ENCODE peak calls at places on chromosomes 3 and 15, in six cellular contexts. One of them, this sample, is unnamed.

GRCh38 chr3:126205717-126206655 is 25.6 kb upstream of the ALDH1L1 start:
- DNase-seq in mesenchymal stem cell: peak
- DNase-seq in trophoblast cell: no peak
- DNase-seq in IMR-90: peak
- DNase-seq in mesendoderm: no peak
- DNase-seq in H1: no peak
- DNase-seq in this sample: no peak

GRCh38 chr15:101014921-101015841 is 96.0 kb downstream of the LRRK1 start:
- DNase-seq in mesenchymal stem cell: peak
- DNase-seq in trophoblast cell: peak
- DNase-seq in IMR-90: peak
- DNase-seq in mesendoderm: peak
- DNase-seq in H1: no peak
- DNase-seq in this sample: peak

GRCh38 chr3:50373146-50373864 is 14.0 kb upstream of the TMEM115 start:
- DNase-seq in mesenchymal stem cell: no peak
- DNase-seq in trophoblast cell: no peak
- DNase-seq in IMR-90: no peak
- DNase-seq in mesendoderm: no peak
- DNase-seq in H1: no peak
- DNase-seq in this sample: no peak

GRCh38 chr3:129481783-129482332 is 41.8 kb downstream of the IFT122 start:
- DNase-seq in mesenchymal stem cell: no peak
- DNase-seq in trophoblast cell: no peak
- DNase-seq in IMR-90: no peak
- DNase-seq in mesendoderm: peak
- DNase-seq in H1: no peak
- DNase-seq in this sample: no peak

GRCh38 chr3:8554725-8555621 is 53.4 kb downstream of the LMCD1 start:
- DNase-seq in mesenchymal stem cell: peak
- DNase-seq in trophoblast cell: no peak
- DNase-seq in IMR-90: peak
- DNase-seq in mesendoderm: peak
- DNase-seq in H1: peak
- DNase-seq in this sample: peak

GRCh38 chr3:170107926-170108325 is 70.1 kb downstream of the GPR160 start:
- DNase-seq in mesenchymal stem cell: no peak
- DNase-seq in trophoblast cell: no peak
- DNase-seq in IMR-90: no peak
- DNase-seq in mesendoderm: no peak
- DNase-seq in H1: no peak
- DNase-seq in this sample: no peak

GRCh38 chr15:92711457-92711831 is 55.9 kb upstream of the FAM174B start:
- DNase-seq in mesenchymal stem cell: peak
- DNase-seq in trophoblast cell: peak
- DNase-seq in IMR-90: no peak
- DNase-seq in mesendoderm: peak
- DNase-seq in H1: no peak
- DNase-seq in this sample: no peak

GRCh38 chr3:196012481-196012880 is 69.4 kb downstream of the TFRC start:
- DNase-seq in mesenchymal stem cell: no peak
- DNase-seq in trophoblast cell: peak
- DNase-seq in IMR-90: no peak
- DNase-seq in mesendoderm: no peak
- DNase-seq in H1: no peak
- DNase-seq in this sample: no peak

GRCh38 chr3:48402907-48403306 is 27.0 kb downstream of the PLXNB1 start:
- DNase-seq in mesenchymal stem cell: no peak
- DNase-seq in trophoblast cell: no peak
- DNase-seq in IMR-90: no peak
- DNase-seq in mesendoderm: no peak
- DNase-seq in H1: no peak
- DNase-seq in this sample: no peak

GRCh38 chr3:122789585-122790273 is 3.9 kb downstream of the HSPBAP1 start:
- DNase-seq in mesenchymal stem cell: no peak
- DNase-seq in trophoblast cell: peak
- DNase-seq in IMR-90: no peak
- DNase-seq in mesendoderm: no peak
- DNase-seq in H1: no peak
- DNase-seq in this sample: no peak

GRCh38 chr15:83380682-83381081 is 66.5 kb upstream of the SH3GL3 start:
- DNase-seq in mesenchymal stem cell: peak
- DNase-seq in trophoblast cell: peak
- DNase-seq in IMR-90: peak
- DNase-seq in mesendoderm: peak
- DNase-seq in H1: no peak
- DNase-seq in this sample: no peak

GRCh38 chr3:45611619-45612018 is 17.1 kb downstream of the LIMD1 start:
- DNase-seq in mesenchymal stem cell: no peak
- DNase-seq in trophoblast cell: no peak
- DNase-seq in IMR-90: no peak
- DNase-seq in mesendoderm: no peak
- DNase-seq in H1: no peak
- DNase-seq in this sample: peak

GRCh38 chr15:75350601-75351331 is 3.9 kb downstream of the NEIL1 start:
- DNase-seq in mesenchymal stem cell: no peak
- DNase-seq in trophoblast cell: no peak
- DNase-seq in IMR-90: no peak
- DNase-seq in mesendoderm: no peak
- DNase-seq in H1: no peak
- DNase-seq in this sample: no peak

GRCh38 chr15:63072023-63072650 is 29.6 kb downstream of the TPM1 start:
- DNase-seq in mesenchymal stem cell: peak
- DNase-seq in trophoblast cell: no peak
- DNase-seq in IMR-90: no peak
- DNase-seq in mesendoderm: no peak
- DNase-seq in H1: no peak
- DNase-seq in this sample: no peak

GRCh38 chr3:12159227-12159601 is 502 bp upstream of the TIMP4 start:
- DNase-seq in mesenchymal stem cell: peak
- DNase-seq in trophoblast cell: no peak
- DNase-seq in IMR-90: no peak
- DNase-seq in mesendoderm: peak
- DNase-seq in H1: peak
- DNase-seq in this sample: peak

GRCh38 chr3:52089691-52090090 is 33.3 kb upstream of the DUSP7 start:
- DNase-seq in mesenchymal stem cell: no peak
- DNase-seq in trophoblast cell: no peak
- DNase-seq in IMR-90: no peak
- DNase-seq in mesendoderm: no peak
- DNase-seq in H1: no peak
- DNase-seq in this sample: no peak

GRCh38 chr3:168877899-168878298 is 782.2 kb upstream of the GOLIM4 start:
- DNase-seq in mesenchymal stem cell: no peak
- DNase-seq in trophoblast cell: peak
- DNase-seq in IMR-90: no peak
- DNase-seq in mesendoderm: peak
- DNase-seq in H1: no peak
- DNase-seq in this sample: no peak

GRCh38 chr3:113035387-113035982 is 44.7 kb downstream of the GTPBP8 start:
- DNase-seq in mesenchymal stem cell: peak
- DNase-seq in trophoblast cell: peak
- DNase-seq in IMR-90: peak
- DNase-seq in mesendoderm: peak
- DNase-seq in H1: no peak
- DNase-seq in this sample: peak

GRCh38 chr3:165545059-165545458 is 292.2 kb downstream of the BCHE start:
- DNase-seq in mesenchymal stem cell: no peak
- DNase-seq in trophoblast cell: no peak
- DNase-seq in IMR-90: no peak
- DNase-seq in mesendoderm: no peak
- DNase-seq in H1: no peak
- DNase-seq in this sample: no peak

GRCh38 chr3:130711885-130712284 is 34.7 kb downstream of the PIK3R4 start:
- DNase-seq in mesenchymal stem cell: no peak
- DNase-seq in trophoblast cell: no peak
- DNase-seq in IMR-90: peak
- DNase-seq in mesendoderm: no peak
- DNase-seq in H1: no peak
- DNase-seq in this sample: no peak

GRCh38 chr3:151580592-151580991 is 119.7 kb upstream of the IGSF10 start:
- DNase-seq in mesenchymal stem cell: peak
- DNase-seq in trophoblast cell: peak
- DNase-seq in IMR-90: peak
- DNase-seq in mesendoderm: no peak
- DNase-seq in H1: no peak
- DNase-seq in this sample: no peak

GRCh38 chr3:32813180-32813579 is 4.6 kb upstream of the TRIM71 start:
- DNase-seq in mesenchymal stem cell: no peak
- DNase-seq in trophoblast cell: no peak
- DNase-seq in IMR-90: no peak
- DNase-seq in mesendoderm: no peak
- DNase-seq in H1: no peak
- DNase-seq in this sample: no peak
- H3K4me3 ChIP-seq in mesenchymal stem cell: no peak
- H3K4me3 ChIP-seq in trophoblast cell: no peak
- H3K4me3 ChIP-seq in IMR-90: no peak
- H3K4me3 ChIP-seq in mesendoderm: no peak
- H3K4me3 ChIP-seq in H1: no peak
- H3K4me3 ChIP-seq in this sample: no peak

GRCh38 chr3:17432237-17432636 is 310.2 kb downstream of the TBC1D5 start:
- DNase-seq in mesenchymal stem cell: peak
- DNase-seq in trophoblast cell: no peak
- DNase-seq in IMR-90: peak
- DNase-seq in mesendoderm: no peak
- DNase-seq in H1: no peak
- DNase-seq in this sample: no peak
- H3K9ac ChIP-seq in mesenchymal stem cell: peak
- H3K9ac ChIP-seq in trophoblast cell: no peak
- H3K9ac ChIP-seq in IMR-90: no peak
- H3K9ac ChIP-seq in mesendoderm: no peak
- H3K9ac ChIP-seq in H1: no peak
- H3K9ac ChIP-seq in this sample: no peak

GRCh38 chr15:66502491-66502890 is 2.2 kb downstream of the RPL4 start:
- DNase-seq in mesenchymal stem cell: no peak
- DNase-seq in trophoblast cell: no peak
- DNase-seq in IMR-90: no peak
- DNase-seq in mesendoderm: no peak
- DNase-seq in H1: no peak
- DNase-seq in this sample: no peak

GRCh38 chr15:66496951-66497501 is 536 bp downstream of the SNAPC5 start:
- DNase-seq in mesenchymal stem cell: no peak
- DNase-seq in trophoblast cell: no peak
- DNase-seq in IMR-90: no peak
- DNase-seq in mesendoderm: no peak
- DNase-seq in H1: no peak
- DNase-seq in this sample: no peak

GRCh38 chr15:66494262-66494661 is 3.3 kb downstream of the SNAPC5 start:
- DNase-seq in mesenchymal stem cell: no peak
- DNase-seq in trophoblast cell: no peak
- DNase-seq in IMR-90: no peak
- DNase-seq in mesendoderm: no peak
- DNase-seq in H1: no peak
- DNase-seq in this sample: no peak

GRCh38 chr15:66498501-66499386 is 1.2 kb upstream of the SNAPC5 start:
- DNase-seq in mesenchymal stem cell: peak
- DNase-seq in trophoblast cell: peak
- DNase-seq in IMR-90: peak
- DNase-seq in mesendoderm: peak
- DNase-seq in H1: no peak
- DNase-seq in this sample: no peak

DNA sequence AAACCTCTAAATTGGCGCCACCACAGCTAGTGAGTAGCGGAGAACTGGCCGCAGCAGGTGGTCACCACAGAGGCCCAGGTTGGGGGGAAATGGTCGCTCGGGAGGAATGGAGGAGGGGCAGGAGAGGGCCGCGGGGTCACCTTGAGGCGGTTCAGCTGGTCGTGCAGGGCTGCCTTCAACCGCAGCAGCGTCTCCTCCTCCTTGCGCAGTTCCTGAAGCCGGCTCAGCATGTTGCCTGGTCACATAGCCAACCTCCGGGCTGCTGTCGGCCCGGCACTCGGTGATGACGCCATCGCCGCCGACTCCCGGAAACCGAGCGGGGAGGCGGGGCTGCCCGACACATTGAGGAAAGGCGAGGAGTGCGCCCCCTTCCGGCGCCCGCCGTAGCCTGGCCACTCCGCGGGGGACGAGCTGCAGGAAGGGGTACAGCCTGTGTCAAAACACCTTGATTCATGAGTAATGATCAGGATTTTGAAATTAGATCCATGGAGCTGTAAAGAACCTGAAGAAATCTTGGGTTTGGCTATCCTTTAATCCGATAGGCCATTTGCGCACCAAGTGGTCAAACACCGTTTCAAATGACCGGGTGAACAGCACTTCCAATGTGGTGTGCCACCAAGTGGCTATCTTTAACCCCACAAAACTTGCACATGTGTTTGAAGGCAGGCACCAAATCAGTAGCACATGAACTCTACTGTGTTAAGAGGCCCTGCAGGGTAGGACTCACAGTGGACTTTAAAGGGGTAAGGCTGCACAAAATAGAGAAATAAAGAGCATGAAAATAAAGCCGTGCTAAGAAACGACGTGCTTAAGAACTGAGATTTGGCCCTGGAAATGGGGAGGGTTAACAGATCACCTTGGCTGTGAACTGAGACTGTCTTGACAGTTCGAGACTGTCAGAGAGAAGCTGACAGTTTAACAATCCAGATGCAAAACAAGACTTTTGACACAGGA is at the start of gene SNAPC5:
- DNase-seq in mesenchymal stem cell: peak
- DNase-seq in trophoblast cell: peak
- DNase-seq in IMR-90: peak
- DNase-seq in mesendoderm: peak
- DNase-seq in H1: peak
- DNase-seq in this sample: peak
- H2BK5ac ChIP-seq in mesenchymal stem cell: no peak
- H2BK5ac ChIP-seq in trophoblast cell: peak
- H2BK5ac ChIP-seq in IMR-90: peak
- H2BK5ac ChIP-seq in mesendoderm: peak
- H2BK5ac ChIP-seq in H1: peak
- H2BK5ac ChIP-seq in this sample: no peak

DNA sequence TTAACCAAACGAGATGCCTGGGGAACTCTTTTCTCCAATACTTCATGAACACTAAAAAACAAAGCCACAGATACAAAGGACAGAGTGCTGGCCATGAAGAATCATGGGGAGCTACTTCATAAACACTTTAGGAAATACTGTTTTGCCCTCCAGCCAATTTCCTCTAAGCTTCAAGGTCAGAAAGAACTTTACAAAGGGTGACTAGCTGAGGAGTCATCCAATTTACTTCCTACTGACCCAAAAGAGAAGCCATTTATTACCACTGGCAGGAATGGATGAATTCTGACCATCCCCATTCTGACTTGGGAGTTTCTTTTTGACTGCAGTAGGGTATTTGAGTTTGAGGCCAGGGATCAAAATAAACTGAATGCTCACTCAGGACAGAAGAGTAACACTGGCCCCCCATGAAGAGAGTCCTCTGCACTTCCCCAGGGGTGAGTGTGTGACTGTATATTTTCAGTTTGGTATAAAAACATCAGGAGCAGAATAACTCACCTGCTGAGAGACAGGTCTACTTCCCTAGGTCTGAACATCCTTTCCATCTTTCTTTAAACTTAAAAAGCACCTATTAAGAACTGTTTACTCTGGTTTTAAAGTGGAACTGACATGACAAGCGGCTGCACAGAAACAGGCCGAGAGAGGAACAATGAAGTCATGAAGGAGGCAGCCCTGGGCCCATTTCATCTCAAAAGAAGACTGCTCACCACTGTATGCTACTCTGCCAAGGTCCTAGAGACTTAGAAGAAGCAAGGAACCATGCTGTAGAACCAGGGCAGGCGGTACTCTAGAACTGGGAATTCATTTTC is 203.6 kb downstream of the TNIK start:
- DNase-seq in mesenchymal stem cell: no peak
- DNase-seq in trophoblast cell: no peak
- DNase-seq in IMR-90: peak
- DNase-seq in mesendoderm: no peak
- DNase-seq in H1: no peak
- DNase-seq in this sample: no peak
- H3K4me3 ChIP-seq in mesenchymal stem cell: no peak
- H3K4me3 ChIP-seq in trophoblast cell: no peak
- H3K4me3 ChIP-seq in IMR-90: no peak
- H3K4me3 ChIP-seq in mesendoderm: no peak
- H3K4me3 ChIP-seq in H1: no peak
- H3K4me3 ChIP-seq in this sample: no peak